ENCODE peak calls at places on chromosomes 3 and 15, in six cellular contexts. N is lower lobe of right lung, F is K562, T is transverse colon, O is tibial nerve, P is body of pancreas. A is an unnamed sample.

GRCh38 chr3:154904328-154904727 is 175.8 kb upstream of the MME start:
- DNase-seq in N (no peak), P (no peak), F (peak; percentile 31), T (no peak), O (no peak), A (peak; percentile 38)

GRCh38 chr3:193342551-193342950 is 36.0 kb downstream of the ATP13A5 start:
- DNase-seq in T (no peak), P (no peak), F (no peak), O (no peak), N (no peak), A (peak; percentile 78)

GRCh38 chr3:72036899-72037298 is 252.0 kb upstream of the PROK2 start:
- DNase-seq in N (no peak), T (no peak), P (peak; percentile 19), F (no peak), O (no peak), A (no peak)

GRCh38 chr3:27354588-27355203 is 14.5 kb downstream of the NEK10 start:
- DNase-seq in P (no peak), N (no peak), O (no peak), T (peak; percentile 73), F (no peak), A (no peak)

GRCh38 chr15:85800460-85801123 is 5.9 kb upstream of the KLHL25 start:
- DNase-seq in T (peak; percentile 84), N (peak; percentile 68), P (peak; percentile 96), F (no peak), O (no peak), A (no peak)

GRCh38 chr15:72952151-72952550 is 100.1 kb upstream of the NEO1 start:
- DNase-seq in N (no peak), P (no peak), T (no peak), F (no peak), O (no peak), A (no peak)

GRCh38 chr15:48962662-48963523 is 826 bp downstream of the SHC4 start:
- DNase-seq in T (no peak), F (no peak), P (peak; percentile 28), N (no peak), O (no peak), A (peak; percentile 58)

GRCh38 chr15:66287461-66288055 is 5.8 kb upstream of the DIS3L start:
- DNase-seq in N (no peak), T (no peak), O (no peak), P (no peak), F (peak; percentile 33), A (peak; percentile 36)

GRCh38 chr15:59299919-59300617 is 72.6 kb downstream of the MYO1E start:
- DNase-seq in P (peak; percentile 86), N (peak; percentile 81), T (peak; percentile 90), F (peak; percentile 4), O (peak; percentile 48), A (peak; percentile 98)

GRCh38 chr3:133991637-133992036 is 38.1 kb downstream of the SLCO2A1 start:
- DNase-seq in O (no peak), P (no peak), N (no peak), F (no peak), T (no peak), A (peak; percentile 8)

GRCh38 chr15:97036301-97036700 is 705.8 kb downstream of the NR2F2 start:
- DNase-seq in P (no peak), O (no peak), F (no peak), N (no peak), T (no peak), A (no peak)

GRCh38 chr3:130699765-130700164 is 46.9 kb downstream of the PIK3R4 start:
- DNase-seq in O (no peak), P (no peak), F (peak; percentile 27), T (no peak), N (no peak), A (peak; percentile 2)

GRCh38 chr3:69120879-69121464 is 1.4 kb downstream of the LMOD3 start:
- DNase-seq in N (no peak), P (peak; percentile 79), O (peak; percentile 73), T (peak; percentile 86), F (peak; percentile 80), A (peak; percentile 81)

GRCh38 chr3:40951636-40952035 is 247.7 kb upstream of the CTNNB1 start:
- DNase-seq in T (no peak), F (no peak), O (no peak), N (no peak), P (no peak), A (peak; percentile 86)

GRCh38 chr3:74491874-74492273 is 122.6 kb downstream of the CNTN3 start:
- DNase-seq in N (no peak), O (no peak), P (no peak), T (no peak), F (no peak), A (peak; percentile 20)

GRCh38 chr15:49215768-49216739 is 46.0 kb downstream of the GALK2 start:
- DNase-seq in O (no peak), N (peak; percentile 69), F (no peak), P (peak; percentile 49), T (peak; percentile 11), A (peak; percentile 5)

GRCh38 chr3:66858656-66859381 is 139.3 kb upstream of the KBTBD8 start:
- DNase-seq in F (peak; percentile 43), P (no peak), T (no peak), O (no peak), N (no peak), A (no peak)

GRCh38 chr3:112482675-112483074 is 16.6 kb downstream of the BTLA start:
- DNase-seq in F (no peak), P (no peak), N (no peak), T (no peak), O (no peak), A (no peak)

GRCh38 chr15:23497710-23498111 is 50.7 kb upstream of the GOLGA6L2 start:
- DNase-seq in F (peak; percentile 39), P (no peak), T (no peak), N (no peak), O (no peak), A (peak; percentile 14)

GRCh38 chr15:74374648-74375302 is 7.3 kb upstream of the CYP11A1 start:
- DNase-seq in O (no peak), F (no peak), P (no peak), N (no peak), T (no peak), A (no peak)

GRCh38 chr3:184717608-184717995 is 5.7 kb upstream of the MAGEF1 start:
- DNase-seq in F (no peak), N (no peak), O (no peak), P (no peak), T (no peak), A (no peak)

GRCh38 chr15:48393650-48394049 is 62.4 kb downstream of the DUT start:
- DNase-seq in T (peak; percentile 19), F (no peak), O (no peak), P (no peak), N (peak; percentile 47), A (no peak)

GRCh38 chr3:48560648-48561018 is 2.9 kb downstream of the UCN2 start:
- DNase-seq in N (no peak), O (no peak), P (peak; percentile 29), F (no peak), T (no peak), A (no peak)

GRCh38 chr15:62378772-62379171 is 213.7 kb upstream of the C2CD4B start:
- DNase-seq in F (no peak), N (no peak), P (no peak), T (no peak), O (no peak), A (no peak)

GRCh38 chr15:40361640-40362039 is 3.6 kb downstream of the DISP2 start:
- DNase-seq in F (no peak), T (no peak), N (no peak), O (no peak), P (no peak), A (no peak)

GRCh38 chr3:143078883-143079282 is 40.7 kb upstream of the CHST2 start:
- DNase-seq in O (no peak), F (no peak), P (no peak), T (no peak), N (no peak), A (peak; percentile 28)

GRCh38 chr15:84734794-84735479 is 13.5 kb upstream of the ZNF592 start:
- DNase-seq in N (peak; percentile 80), P (peak; percentile 83), F (peak; percentile 94), T (peak; percentile 87), O (no peak), A (peak; percentile 48)

DNA sequence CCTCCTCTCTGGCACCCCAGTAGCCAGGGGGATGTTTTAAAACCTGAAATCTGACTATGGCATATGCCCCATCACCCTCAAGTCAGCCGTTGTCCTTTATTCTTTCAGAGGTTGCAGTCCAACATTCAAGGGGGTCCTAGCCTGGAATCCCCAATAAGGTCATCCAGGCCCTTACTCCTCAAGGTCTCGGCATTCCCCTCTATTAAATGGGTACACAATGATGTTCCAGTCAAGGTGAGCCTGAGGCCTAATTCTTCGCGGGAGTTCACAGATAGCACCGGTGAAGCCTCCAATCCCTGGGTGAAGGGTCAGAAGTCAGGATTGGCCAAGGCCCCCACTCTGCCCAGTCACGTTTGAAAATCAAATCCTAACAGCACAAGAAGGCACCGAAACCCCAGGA is 8.1 kb upstream of the SEMA3F start:
- DNase-seq in N (no peak), T (no peak), P (no peak), F (no peak), O (no peak), A (no peak)
- H3K4me1 ChIP-seq in N (no peaks in the 10 kb centered on the region), T (no peaks in the 10 kb centered on the region), P (peaks cover 5% of the 10 kb centered on the region), F (no peaks in the 10 kb centered on the region), O (no peaks in the 10 kb centered on the region), A (peaks cover 19% of the 10 kb centered on the region)

GRCh38 chr3:1406250-1406649 is 313.4 kb downstream of the CNTN6 start:
- DNase-seq in T (no peak), F (no peak), O (no peak), P (no peak), N (no peak), A (no peak)
- H3K4me3 ChIP-seq in T (no peak overlapping the region), F (no peak overlapping the region), O (no peak overlapping the region), P (no peak overlapping the region), N (no peak overlapping the region), A (no peak overlapping the region)

GRCh38 chr3:55269636-55270035 is 217.5 kb downstream of the WNT5A start:
- DNase-seq in P (no peak), N (no peak), O (no peak), T (no peak), F (no peak), A (no peak)

GRCh38 chr3:55271549-55271948 is 215.6 kb downstream of the WNT5A start:
- DNase-seq in F (no peak), O (no peak), T (no peak), N (no peak), P (no peak), A (no peak)

GRCh38 chr3:55269096-55269495 is 218.0 kb downstream of the WNT5A start:
- DNase-seq in P (no peak), N (no peak), O (no peak), T (no peak), F (no peak), A (no peak)

GRCh38 chr3:55270976-55271375 is 216.1 kb downstream of the WNT5A start:
- DNase-seq in F (no peak), T (no peak), O (no peak), P (no peak), N (no peak), A (no peak)

GRCh38 chr3:55272031-55272645 is 215.0 kb downstream of the WNT5A start:
- DNase-seq in O (no peak), T (no peak), P (no peak), F (no peak), N (no peak), A (no peak)
- TF ChIP-seq CTCF in O (no peak), T (no peak), P (no peak), F (no peak), N (no peak), A (no peak)

DNA sequence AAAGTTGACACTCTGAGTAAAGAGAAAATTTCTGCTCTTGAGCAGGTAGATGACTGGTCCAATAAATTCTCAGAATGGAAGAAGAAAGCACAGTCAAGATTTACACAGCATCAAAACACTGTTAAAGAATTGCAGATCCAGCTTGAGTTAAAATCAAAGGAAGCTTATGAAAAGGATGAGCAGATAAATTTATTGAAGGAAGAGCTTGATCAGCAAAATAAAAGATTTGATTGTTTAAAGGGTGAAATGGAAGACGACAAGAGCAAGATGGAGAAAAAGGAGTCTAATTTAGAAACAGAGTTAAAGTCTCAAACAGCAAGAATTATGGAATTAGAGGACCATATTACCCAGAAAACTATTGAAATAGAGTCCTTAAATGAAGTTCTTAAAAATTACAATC is 151.8 kb upstream of the LRRFIP2 start:
- DNase-seq in F (no peak), O (no peak), T (no peak), N (no peak), P (no peak), A (no peak)
- H3K4me1 ChIP-seq in F (no peaks in the 10 kb centered on the region), O (no peaks in the 10 kb centered on the region), T (no peaks in the 10 kb centered on the region), N (peaks cover 21% of the 10 kb centered on the region), P (peaks cover 4% of the 10 kb centered on the region), A (peaks cover 8% of the 10 kb centered on the region)